ENCODE peak calls at places on chromosomes 3 and 15, in six cellular contexts. K is PC-3, G is H1, U is PC-9, V is HCT116, B is DND-41. A is an unnamed sample.

GRCh38 chr3:155241559-155241958 is 51.9 kb downstream of the STRIT1 start:
- DNase-seq in K (no peak), G (no peak), U (no peak), V (no peak), B (no peak), A (no peak)

GRCh38 chr3:9768376-9768775 is 1.4 kb downstream of the CAMK1 start:
- DNase-seq in K (no peak), G (no peak), U (no peak), V (no peak), B (no peak), A (no peak)

GRCh38 chr3:67976683-67977082 is 322.3 kb upstream of the SUCLG2 start:
- DNase-seq in K (no peak), G (no peak), U (no peak), V (no peak), B (no peak), A (no peak)

GRCh38 chr15:97728791-97729190 is 231.7 kb upstream of the ARRDC4 start:
- DNase-seq in K (no peak), G (no peak), U (no peak), V (no peak), B (no peak), A (no peak)

GRCh38 chr15:80966431-80967197 is 23.0 kb downstream of the MESD start:
- DNase-seq in K (no peak), G (no peak), U (no peak), V (no peak), B (no peak), A (no peak)

GRCh38 chr3:143832433-143832832 is 15.8 kb downstream of the SLC9A9 start:
- DNase-seq in K (no peak), G (no peak), U (no peak), V (no peak), B (no peak), A (peak)

GRCh38 chr3:98978068-98978811 is 76.7 kb upstream of the DCBLD2 start:
- DNase-seq in K (peak), G (no peak), U (no peak), V (no peak), B (no peak), A (no peak)

GRCh38 chr3:98735761-98736269 is 27.3 kb upstream of the ST3GAL6 start:
- DNase-seq in K (peak), G (no peak), U (no peak), V (no peak), B (no peak), A (no peak)

GRCh38 chr3:24137958-24138875 is 193.1 kb downstream of the NR1D2 start:
- DNase-seq in K (peak), G (no peak), U (peak), V (no peak), B (no peak), A (no peak)

GRCh38 chr3:104190681-104191080 is 1176.0 kb upstream of the ALCAM start:
- DNase-seq in K (no peak), G (no peak), U (no peak), V (no peak), B (no peak), A (no peak)

GRCh38 chr3:128492353-128493220 is at the start of gene GATA2:
- DNase-seq in K (peak), G (no peak), U (no peak), V (no peak), B (no peak), A (no peak)
- H2AFZ ChIP-seq in K (peak), G (no peak), U (no peak), V (no peak), B (no peak), A (no peak)

GRCh38 chr3:126656376-126657134 is 1.6 kb upstream of the TXNRD3 start:
- DNase-seq in K (no peak), G (no peak), U (no peak), V (no peak), B (no peak), A (no peak)
- H2AFZ ChIP-seq in K (no peak), G (no peak), U (no peak), V (no peak), B (no peak), A (no peak)

DNA sequence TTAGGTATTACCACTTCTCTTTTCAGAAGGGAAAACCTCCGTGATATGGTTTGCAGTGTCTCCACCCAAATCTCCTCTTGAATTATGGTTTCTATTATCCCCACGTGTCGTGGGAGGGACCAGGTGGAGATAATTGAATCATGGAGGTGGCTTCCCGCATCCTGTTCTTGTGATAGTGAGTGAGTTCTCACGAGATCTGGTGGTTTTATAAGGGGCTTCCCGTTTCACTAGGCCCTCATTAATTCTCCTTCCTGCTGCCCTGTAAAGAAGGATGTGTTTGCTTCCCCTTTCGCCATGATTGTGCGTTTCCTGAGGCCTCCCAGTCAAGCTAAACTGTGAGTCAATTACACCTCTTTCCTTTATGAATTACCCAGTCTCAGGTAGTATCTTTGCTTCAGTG is 692.7 kb upstream of the GRM7 start:
- DNase-seq in K (no peak), G (no peak), U (no peak), V (no peak), B (no peak), A (no peak)
- H2AFZ ChIP-seq in K (no peak), G (no peak), U (no peak), V (no peak), B (no peak), A (no peak)

GRCh38 chr3:63048365-63048764 is 173.1 kb upstream of the CADPS start:
- DNase-seq in K (no peak), G (no peak), U (no peak), V (no peak), B (no peak), A (no peak)
- H2AFZ ChIP-seq in K (no peak), G (no peak), U (no peak), V (no peak), B (no peak), A (no peak)

GRCh38 chr3:43758826-43759225 is 68.1 kb downstream of the ABHD5 start:
- DNase-seq in K (no peak), G (no peak), U (no peak), V (no peak), B (no peak), A (no peak)
- H2AFZ ChIP-seq in K (peak), G (peak), U (no peak), V (peak), B (no peak), A (no peak)

GRCh38 chr3:175932586-175932985 is 1073.5 kb downstream of the NAALADL2 start:
- DNase-seq in K (peak), G (no peak), U (no peak), V (no peak), B (no peak), A (no peak)
- H2AFZ ChIP-seq in K (no peak), G (no peak), U (peak), V (no peak), B (no peak), A (no peak)

DNA sequence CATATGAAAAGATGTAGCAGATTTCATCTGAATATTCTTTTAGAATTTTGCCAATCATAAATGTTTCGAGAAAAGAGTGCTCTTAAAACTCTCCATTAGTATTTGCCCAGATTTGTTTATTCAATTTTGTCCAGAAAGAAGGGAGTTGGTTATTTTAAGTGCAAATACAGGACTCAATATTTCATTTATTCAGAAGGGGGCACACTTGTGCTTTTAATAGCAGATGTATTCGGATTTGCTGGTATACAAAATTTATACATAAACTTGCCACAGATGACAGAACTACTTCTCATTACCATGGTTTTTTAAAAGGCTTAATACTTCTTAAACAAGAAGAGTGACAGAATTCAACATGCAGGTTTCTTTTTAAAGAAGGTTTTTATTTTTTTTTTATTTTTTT is 69.8 kb upstream of the GRM7 start:
- DNase-seq in K (peak), G (no peak), U (no peak), V (no peak), B (no peak), A (no peak)
- H2AFZ ChIP-seq in K (no peak), G (no peak), U (no peak), V (no peak), B (no peak), A (no peak)

DNA sequence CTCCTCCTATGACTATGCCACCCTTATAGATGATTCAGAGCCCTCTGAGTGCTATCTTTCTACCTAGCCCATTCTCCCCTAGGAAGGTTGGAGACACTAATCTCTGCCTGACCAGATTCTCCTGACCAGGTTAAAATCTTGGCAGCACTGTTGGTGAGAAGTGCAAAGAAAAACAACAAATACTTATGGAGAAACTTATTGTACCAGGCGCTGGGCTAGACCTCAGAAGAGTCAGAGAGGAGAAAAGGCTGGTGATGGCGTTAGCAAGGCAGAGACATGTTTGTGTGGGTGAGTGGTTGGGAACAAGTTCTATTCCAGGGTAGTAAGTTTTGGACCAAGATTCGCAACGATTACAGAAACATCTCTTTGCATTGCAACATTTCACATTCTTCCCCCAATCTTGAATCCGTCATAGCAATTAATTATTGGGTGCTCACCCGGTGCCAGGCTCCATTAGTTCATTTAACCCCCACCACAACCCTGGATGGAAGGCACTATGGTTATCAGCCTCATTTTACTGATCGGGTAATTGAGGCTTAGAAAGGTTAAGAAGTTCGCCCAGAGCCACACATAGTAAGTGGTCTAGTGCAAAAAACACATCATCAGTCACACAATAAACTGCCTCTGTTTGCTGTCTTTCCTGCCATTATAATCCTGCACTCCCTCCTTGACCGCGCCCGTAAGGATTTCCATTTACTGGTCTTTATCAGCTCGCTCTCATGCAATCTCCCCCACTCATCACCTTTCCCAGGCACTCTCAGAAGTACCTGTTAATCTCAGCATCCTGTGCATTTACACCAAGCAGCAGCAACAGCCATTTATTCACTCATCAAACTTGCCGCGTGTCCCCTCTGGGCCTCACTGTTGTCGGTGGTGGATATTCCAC is 672 bp upstream of the TSPAN3 start:
- DNase-seq in K (no peak), G (no peak), U (no peak), V (no peak), B (no peak), A (no peak)
- H2AFZ ChIP-seq in K (peak), G (peak), U (peak), V (peak), B (peak), A (peak)

DNA sequence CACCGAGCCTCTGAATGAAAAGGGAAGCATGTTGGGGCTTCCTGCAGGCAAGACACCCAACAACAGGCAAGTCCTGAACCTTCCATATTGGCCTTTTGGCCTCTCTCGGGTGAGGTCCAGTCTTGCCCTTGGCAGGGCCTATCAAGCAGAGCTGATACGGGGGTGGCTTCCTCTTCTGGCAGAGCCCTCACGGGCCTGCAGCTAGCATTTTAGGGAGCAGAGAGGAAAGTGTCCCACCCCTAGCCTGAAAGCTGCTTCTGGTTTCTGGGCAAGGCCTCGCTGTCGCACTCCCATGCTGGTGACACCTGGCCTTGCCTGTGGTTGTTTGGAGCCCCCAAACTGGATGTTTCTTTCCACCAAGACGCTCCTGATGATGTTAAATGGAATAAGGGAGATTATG is 31.8 kb upstream of the CTSH start:
- DNase-seq in K (no peak), G (no peak), U (no peak), V (no peak), B (no peak), A (no peak)
- H2AFZ ChIP-seq in K (no peak), G (no peak), U (no peak), V (no peak), B (no peak), A (no peak)